ENCODE peak calls at places on chromosomes 5 and 9, in nine cellular contexts. N is AG04450; Y is fibroblast of pulmonary artery; K is PC-3; B is AG09309; C is right cardiac atrium; V is left ventricle myocardium inferior; Z is CD8-positive, alpha-beta memory T cell; R is neuronal stem cell. S is an unnamed sample.

GRCh38 chr9:113742878-113743277 is 133.2 kb upstream of the ZNF618 start:
- DNase-seq in V (no peak), K (no peak), Z (no peak), B (no peak), C (no peak), Y (no peak), N (no peak), R (no peak), S (no peak)

GRCh38 chr9:76810377-76810957 is 46.2 kb downstream of the PCA3 start:
- DNase-seq in B (peak; percentile 23), N (peak; percentile 38), V (no peak), K (peak; percentile 68), Z (no peak), C (no peak), Y (peak; percentile 84), R (peak; percentile 52), S (no peak)

GRCh38 chr9:107024193-107024592 is 161.2 kb downstream of the ZNF462 start:
- DNase-seq in C (no peak), V (no peak), Y (no peak), R (no peak), Z (no peak), N (no peak), B (no peak), K (no peak), S (no peak)

GRCh38 chr9:90285946-90286345 is 356.7 kb downstream of the DIRAS2 start:
- DNase-seq in C (no peak), B (no peak), Z (no peak), V (no peak), N (no peak), Y (no peak), R (no peak), K (no peak), S (no peak)

GRCh38 chr9:129875181-129875611 is 39.9 kb downstream of the USP20 start:
- DNase-seq in N (no peak), B (no peak), C (no peak), Z (no peak), V (no peak), Y (no peak), R (no peak), K (no peak), S (no peak)

GRCh38 chr5:1193591-1193985 is 7.8 kb upstream of the SLC6A19 start:
- DNase-seq in B (no peak), Z (no peak), R (no peak), Y (no peak), K (no peak), C (no peak), V (no peak), N (no peak), S (no peak)

GRCh38 chr5:144684899-144685298 is 514.2 kb downstream of the KCTD16 start:
- DNase-seq in R (no peak), N (no peak), C (no peak), Y (no peak), Z (no peak), B (no peak), V (no peak), K (no peak), S (no peak)

GRCh38 chr9:131815971-131816873 is 76.3 kb upstream of the RAPGEF1 start:
- DNase-seq in B (no peak), K (peak; percentile 22), R (no peak), Y (no peak), Z (no peak), N (no peak), C (no peak), V (no peak), S (no peak)

GRCh38 chr5:35363387-35363965 is 133.2 kb upstream of the PRLR start:
- DNase-seq in V (no peak), Z (no peak), R (no peak), C (no peak), Y (no peak), K (peak; percentile 37), N (no peak), B (no peak), S (no peak)

GRCh38 chr5:159972538-159973362 is 36.2 kb upstream of the TTC1 start:
- DNase-seq in K (no peak), R (no peak), Y (no peak), B (no peak), V (no peak), N (no peak), Z (no peak), C (no peak), S (no peak)

GRCh38 chr5:110347781-110348180 is 378.7 kb downstream of the TMEM232 start:
- DNase-seq in N (no peak), Z (no peak), B (no peak), C (no peak), K (no peak), R (no peak), Y (no peak), V (no peak), S (no peak)

GRCh38 chr5:152505442-152506042 is 100.5 kb upstream of the NMUR2 start:
- DNase-seq in Y (peak; percentile 58), K (peak; percentile 65), N (peak; percentile 1), C (peak; percentile 61), V (peak; percentile 30), R (peak; percentile 56), Z (peak; percentile 3), B (peak; percentile 14), S (peak; percentile 4)

GRCh38 chr5:159059722-159060121 is 40.0 kb downstream of the EBF1 start:
- DNase-seq in Y (no peak), B (no peak), K (no peak), R (no peak), V (no peak), N (no peak), Z (no peak), C (no peak), S (no peak)

GRCh38 chr5:79621056-79621455 is 8.8 kb downstream of the TENT2 start:
- DNase-seq in B (peak; percentile 29), R (no peak), Z (no peak), V (no peak), K (peak; percentile 73), C (no peak), Y (peak; percentile 60), N (peak; percentile 21), S (peak; percentile 48)

GRCh38 chr9:125472926-125473701 is 211.5 kb downstream of the GAPVD1 start:
- DNase-seq in Y (peak; percentile 72), V (peak; percentile 34), C (peak; percentile 73), Z (no peak), K (no peak), R (no peak), N (peak; percentile 49), B (no peak), S (no peak)

GRCh38 chr5:124649548-124650501 is 96.6 kb downstream of the ZNF608 start:
- DNase-seq in R (no peak), Y (peak; percentile 92), V (peak; percentile 73), Z (peak; percentile 80), C (peak; percentile 88), N (peak; percentile 74), K (peak; percentile 70), B (peak; percentile 90), S (peak; percentile 80)

GRCh38 chr5:151384106-151384505 is 36.7 kb upstream of the SLC36A2 start:
- DNase-seq in C (no peak), Z (no peak), R (no peak), K (peak; percentile 8), N (no peak), Y (peak; percentile 9), V (no peak), B (no peak), S (no peak)
- H3K4me3 ChIP-seq in C (no peak overlapping the region), Z (no peak overlapping the region), R (no peak overlapping the region), K (no peak overlapping the region), N (no peak overlapping the region), Y (no peak overlapping the region), V (no peak overlapping the region), B (no peak overlapping the region), S (no peak overlapping the region)

DNA sequence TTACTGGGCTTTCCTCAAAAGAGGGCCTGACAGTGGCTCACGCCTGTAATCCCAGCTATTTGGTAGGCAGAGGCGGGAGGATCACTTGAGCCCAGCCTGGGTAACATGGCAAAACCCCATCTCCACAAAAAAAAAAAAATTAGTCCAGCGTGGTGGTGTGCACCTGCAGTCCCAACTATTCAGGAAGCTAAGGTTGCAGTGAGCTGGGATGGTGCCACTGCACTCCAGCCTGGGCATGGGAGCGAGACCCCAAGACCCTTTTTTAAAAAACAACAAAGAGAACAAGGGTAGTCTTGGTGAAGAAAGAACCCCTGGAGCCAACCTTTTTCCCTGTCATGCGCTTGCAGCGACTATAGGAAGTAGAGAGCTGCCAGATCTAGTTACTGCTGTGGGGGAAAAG is 2.9 kb downstream of the C9orf40 start:
- DNase-seq in B (no peak), R (no peak), V (no peak), Z (no peak), Y (no peak), C (no peak), N (no peak), K (no peak), S (no peak)
- H3K4me3 ChIP-seq in B (no peak overlapping the region), R (no peak overlapping the region), V (no peak overlapping the region), Z (no peak overlapping the region), Y (no peak overlapping the region), C (no peak overlapping the region), N (no peak overlapping the region), K (no peak overlapping the region), S (no peak overlapping the region)

DNA sequence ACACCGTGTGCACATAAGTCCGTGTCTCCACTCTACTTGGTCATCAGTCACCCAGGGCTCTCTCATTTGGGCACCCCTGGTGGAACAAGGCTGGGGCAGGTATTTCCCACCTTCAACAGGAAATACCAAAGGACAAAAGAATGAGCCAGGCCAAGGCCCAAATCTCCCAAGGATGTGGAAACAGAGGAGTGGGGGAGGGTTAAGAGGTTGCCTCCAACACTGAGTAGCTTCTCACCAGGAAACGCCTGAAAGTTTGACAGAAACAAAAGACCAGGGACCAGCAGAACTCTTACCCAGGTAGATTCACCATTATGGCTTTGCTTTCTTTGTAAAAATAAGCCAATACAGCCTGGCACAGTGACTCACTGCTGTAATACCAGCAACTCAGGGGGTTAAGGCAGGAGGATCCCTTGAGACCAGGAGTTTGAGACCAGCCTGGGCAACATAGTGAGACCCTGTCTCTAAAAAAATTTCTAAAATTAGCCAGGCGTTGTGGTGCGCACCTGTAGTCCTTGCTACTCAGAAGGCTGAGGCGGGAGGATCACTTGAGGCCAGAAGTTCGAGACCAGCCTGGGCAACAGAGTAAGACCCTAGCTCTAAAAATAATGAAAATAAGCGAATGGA is 12.7 kb downstream of the SLC1A3 start:
- DNase-seq in V (no peak), Y (no peak), R (no peak), N (no peak), C (no peak), Z (no peak), K (peak; percentile 33), B (no peak), S (no peak)
- H3K4me3 ChIP-seq in V (no peak overlapping the region), Y (no peak overlapping the region), R (no peak overlapping the region), N (no peak overlapping the region), C (no peak overlapping the region), Z (no peak overlapping the region), K (no peak overlapping the region), B (no peak overlapping the region), S (no peak overlapping the region)

DNA sequence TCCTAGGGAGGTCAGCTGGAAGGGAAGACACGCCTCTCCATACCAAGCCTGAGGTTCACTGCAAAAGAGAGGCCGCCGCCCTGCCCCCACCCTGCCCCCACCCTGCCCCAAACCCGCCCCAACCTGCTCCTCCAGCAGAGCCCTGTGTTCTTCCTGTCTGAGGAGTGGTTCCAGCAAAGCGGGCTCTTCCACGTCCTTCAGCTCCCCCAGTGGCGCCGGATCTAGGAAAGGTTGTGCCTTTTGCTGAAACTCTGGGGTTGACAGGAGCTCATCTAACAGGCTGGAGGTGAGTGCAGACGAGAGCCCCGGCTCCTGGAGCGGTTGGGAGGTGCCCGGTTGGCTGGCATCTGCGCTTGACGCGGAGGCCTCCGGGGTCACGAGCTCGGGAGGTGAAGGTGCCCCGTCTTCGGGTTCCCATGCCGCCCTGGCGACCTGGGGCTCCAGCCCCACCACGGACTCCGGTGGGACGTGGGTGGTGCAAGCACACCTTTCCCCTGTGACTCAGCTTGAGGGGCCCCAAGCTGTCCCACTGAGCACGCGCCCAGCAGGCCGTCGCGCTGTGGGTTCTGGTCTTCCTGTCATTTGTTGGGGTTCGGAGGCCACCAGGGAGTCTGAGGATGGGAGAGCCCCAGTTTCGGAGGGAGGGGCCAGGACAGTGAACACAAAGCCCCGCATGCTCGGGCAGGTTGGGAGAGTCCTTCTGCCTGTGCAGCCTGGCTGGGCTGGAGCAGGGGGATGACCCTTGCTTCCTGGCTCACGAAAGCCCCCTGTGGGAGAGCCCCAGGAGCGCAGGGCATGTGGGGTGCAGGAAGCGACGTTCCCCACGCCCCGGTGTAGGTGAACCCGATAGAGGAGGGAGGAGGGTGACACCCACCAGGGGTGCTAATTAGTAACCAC is 1467.1 kb downstream of the FOXD4L5 start:
- DNase-seq in C (peak; percentile 78), K (no peak), V (peak; percentile 55), B (no peak), Z (peak; percentile 51), R (peak; percentile 37), Y (no peak), N (no peak), S (no peak)
- H3K4me3 ChIP-seq in C (no peak overlapping the region), K (peak overlapping the region; percentile 52), V (peak overlapping the region; percentile 54), B (peak overlapping the region; percentile 34), Z (peak overlapping the region; percentile 58), R (peak overlapping the region; percentile 42), Y (peak overlapping the region; percentile 53), N (peak overlapping the region; percentile 66), S (peak overlapping the region; percentile 43)